ENCODE peak calls at places on chromosomes 2 and 18, in ten cellular contexts. S, D, E, J, U, Z, R, M, G and I are unnamed samples.

GRCh38 chr2:33529771-33530481 is 53.5 kb downstream of the RASGRP3 start:
- DNase-seq in S (peak; percentile 70), D (no peak), E (no peak), J (no peak), U (no peak), Z (no peak), R (no peak), M (peak; percentile 63), G (no peak), I (no peak)

GRCh38 chr18:79388043-79388442 is 7.7 kb upstream of the NFATC1 start:
- DNase-seq in S (no peak), D (no peak), E (no peak), J (no peak), U (no peak), Z (no peak), R (no peak), M (no peak), G (no peak), I (no peak)

GRCh38 chr2:149401007-149401406 is 70.6 kb downstream of the LYPD6 start:
- DNase-seq in S (no peak), D (no peak), E (no peak), J (no peak), U (no peak), Z (no peak), R (no peak), M (no peak), G (no peak), I (no peak)

GRCh38 chr2:20178404-20179178 is 46.3 kb downstream of the SDC1 start:
- DNase-seq in S (no peak), D (no peak), E (no peak), J (no peak), U (peak; percentile 83), Z (no peak), R (no peak), M (no peak), G (peak; percentile 58), I (no peak)

GRCh38 chr2:88003074-88003755 is 13.1 kb downstream of the RNU2-63P start:
- DNase-seq in S (no peak), D (no peak), E (no peak), J (no peak), U (no peak), Z (no peak), R (no peak), M (no peak), G (no peak), I (no peak)

GRCh38 chr18:23864620-23865019 is 149.9 kb upstream of the TTC39C start:
- DNase-seq in S (no peak), D (no peak), E (no peak), J (no peak), U (no peak), Z (no peak), R (no peak), M (no peak), G (no peak), I (no peak)

GRCh38 chr18:34222396-34223163 is 2.1 kb downstream of the NOL4 start:
- DNase-seq in S (peak; percentile 25), D (peak; percentile 41), E (peak; percentile 22), J (no peak), U (no peak), Z (no peak), R (peak; percentile 16), M (no peak), G (peak; percentile 56), I (no peak)

GRCh38 chr18:78992041-78992735 is 12.6 kb downstream of the SALL3 start:
- DNase-seq in S (no peak), D (no peak), E (no peak), J (no peak), U (no peak), Z (no peak), R (no peak), M (no peak), G (no peak), I (no peak)

GRCh38 chr2:70887550-70888229 is 48.0 kb upstream of the ATP6V1B1 start:
- DNase-seq in S (no peak), D (peak; percentile 67), E (no peak), J (peak; percentile 58), U (no peak), Z (peak; percentile 54), R (no peak), M (no peak), G (no peak), I (no peak)

GRCh38 chr2:17422066-17422465 is 96.2 kb downstream of the RAD51AP2 start:
- DNase-seq in S (no peak), D (no peak), E (no peak), J (no peak), U (no peak), Z (no peak), R (no peak), M (no peak), G (no peak), I (no peak)

GRCh38 chr2:82740527-82740926 is 1718.6 kb downstream of the SUCLG1 start:
- DNase-seq in S (no peak), D (no peak), E (no peak), J (no peak), U (no peak), Z (no peak), R (no peak), M (no peak), G (no peak), I (no peak)

GRCh38 chr2:139122711-139123158 is 342.5 kb upstream of the NXPH2 start:
- DNase-seq in S (peak; percentile 70), D (no peak), E (peak; percentile 32), J (no peak), U (no peak), Z (no peak), R (no peak), M (peak; percentile 79), G (no peak), I (no peak)

GRCh38 chr2:109129356-109129920 is 433 bp downstream of the SH3RF3 start:
- DNase-seq in S (peak; percentile 19), D (peak; percentile 52), E (no peak), J (peak; percentile 36), U (no peak), Z (no peak), R (peak; percentile 44), M (no peak), G (no peak), I (peak; percentile 23)

GRCh38 chr2:199973703-199974102 is 18.3 kb downstream of the MAIP1 start:
- DNase-seq in S (peak; percentile 52), D (no peak), E (no peak), J (no peak), U (no peak), Z (no peak), R (no peak), M (no peak), G (no peak), I (no peak)

GRCh38 chr2:231648579-231649174 is 56.0 kb downstream of the TEX44 start:
- DNase-seq in S (peak; percentile 71), D (peak; percentile 75), E (peak; percentile 93), J (peak; percentile 70), U (peak; percentile 80), Z (peak; percentile 89), R (peak; percentile 70), M (no peak), G (peak; percentile 80), I (peak; percentile 71)

GRCh38 chr18:3037423-3037915 is 24.5 kb upstream of the LPIN2 start:
- DNase-seq in S (peak; percentile 94), D (peak; percentile 81), E (peak; percentile 72), J (no peak), U (peak; percentile 55), Z (peak; percentile 41), R (no peak), M (no peak), G (no peak), I (no peak)

GRCh38 chr2:66494708-66495107 is 59.8 kb downstream of the MEIS1 start:
- DNase-seq in S (peak; percentile 82), D (no peak), E (peak; percentile 24), J (peak; percentile 32), U (peak; percentile 41), Z (peak; percentile 48), R (no peak), M (peak; percentile 43), G (no peak), I (no peak)

GRCh38 chr2:239775623-239776440 is 249.3 kb downstream of the NDUFA10 start:
- DNase-seq in S (no peak), D (no peak), E (no peak), J (no peak), U (no peak), Z (no peak), R (no peak), M (no peak), G (peak; percentile 16), I (no peak)
- TF ChIP-seq CTCF in S (no peak), D (no peak), E (no peak), J (no peak), U (no peak), Z (no peak), R (no peak), M (no peak), G (no peak), I (no peak)

GRCh38 chr2:46365913-46366674 is 68.9 kb downstream of the EPAS1 start:
- DNase-seq in S (no peak), D (no peak), E (no peak), J (no peak), U (no peak), Z (no peak), R (no peak), M (no peak), G (no peak), I (no peak)
- TF ChIP-seq CTCF in S (peak; percentile 38), D (no peak), E (no peak), J (peak; percentile 54), U (peak; percentile 22), Z (peak; percentile 35), R (peak; percentile 49), M (peak; percentile 75), G (peak; percentile 24), I (no peak)

DNA sequence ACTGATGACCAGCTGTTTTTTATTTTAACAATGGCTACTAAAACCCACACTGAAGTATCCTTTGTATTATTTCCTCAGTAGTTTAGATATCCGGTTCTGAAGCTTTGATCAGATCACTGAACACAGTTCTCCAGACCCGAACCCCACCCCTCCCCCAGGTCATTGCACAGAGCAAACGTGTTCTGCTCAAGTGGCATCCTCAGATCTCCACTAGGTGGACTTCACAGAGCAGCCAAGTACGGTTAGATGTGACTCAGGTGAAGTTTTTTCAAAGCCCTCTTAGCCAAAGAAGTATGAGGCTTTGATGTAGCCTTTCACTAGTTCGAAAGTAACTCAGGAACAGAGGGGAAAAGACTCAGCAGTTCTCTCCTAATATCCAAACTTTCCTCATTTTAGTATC is 142.7 kb upstream of the NRP2 start:
- DNase-seq in S (peak; percentile 11), D (no peak), E (no peak), J (no peak), U (no peak), Z (no peak), R (no peak), M (no peak), G (no peak), I (no peak)
- TF ChIP-seq CTCF in S (peak; percentile 4), D (no peak), E (no peak), J (no peak), U (no peak), Z (no peak), R (no peak), M (no peak), G (no peak), I (no peak)

DNA sequence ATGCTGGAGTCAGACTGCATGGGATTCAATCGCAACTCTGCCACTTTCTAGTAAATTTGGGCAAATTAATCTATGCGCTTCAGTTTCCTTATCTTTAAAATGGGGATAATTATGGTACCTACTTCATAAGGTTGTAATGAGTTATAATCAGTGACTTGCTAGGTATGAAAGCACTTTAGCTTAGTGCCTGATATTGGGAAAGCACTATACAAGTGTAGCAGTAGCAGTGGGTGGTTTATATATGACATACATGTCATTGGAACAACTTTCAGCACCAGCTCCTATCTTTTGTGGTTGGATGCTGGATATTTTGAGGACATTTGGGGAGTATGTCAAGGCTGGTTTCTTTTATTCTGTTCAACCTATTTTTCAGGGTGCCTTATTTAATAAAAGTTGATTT is 277.7 kb downstream of the CAMKMT start:
- DNase-seq in S (no peak), D (no peak), E (no peak), J (no peak), U (no peak), Z (no peak), R (no peak), M (no peak), G (no peak), I (no peak)
- TF ChIP-seq CTCF in S (no peak), D (no peak), E (no peak), J (no peak), U (no peak), Z (no peak), R (no peak), M (no peak), G (no peak), I (no peak)